ENCODE peak calls at places on chromosomes 7 and 10, in six cellular contexts. M, C, A, I, K and P are unnamed samples.
A peak's percentile ranks its signal among the peaks of the same experiment; 100 is the strongest.

GRCh38 chr10:22325948-22326702 is 5.2 kb downstream of the BMI1 start:
- DNase-seq in I (no peak), C (no peak), M (no peak), A (no peak), K (no peak), P (no peak)

GRCh38 chr10:27447540-27447939 is 56.6 kb upstream of the RAB18 start:
- DNase-seq in A (no peak), C (no peak), K (no peak), M (no peak), I (no peak), P (no peak)

GRCh38 chr7:867406-868188 is 8.8 kb upstream of the GET4 start:
- DNase-seq in C (no peak), A (peak; percentile 89), I (no peak), K (peak; percentile 89), M (no peak), P (no peak)

GRCh38 chr7:35430547-35431153 is 176.8 kb upstream of the TBX20 start:
- DNase-seq in C (peak; percentile 59), K (no peak), M (no peak), I (no peak), A (no peak), P (peak; percentile 61)

GRCh38 chr10:17335065-17335464 is 107.0 kb downstream of the VIM start:
- DNase-seq in C (no peak), A (no peak), M (no peak), K (peak; percentile 59), I (no peak), P (no peak)

GRCh38 chr7:65840446-65840845 is 32.4 kb upstream of the VKORC1L1 start:
- DNase-seq in C (peak; percentile 17), A (no peak), I (no peak), K (no peak), M (no peak), P (no peak)

GRCh38 chr7:20352573-20353304 is 22.0 kb downstream of the ITGB8 start:
- DNase-seq in A (no peak), C (peak; percentile 43), I (no peak), M (no peak), K (peak; percentile 95), P (no peak)

GRCh38 chr7:767941-768729 is 41.1 kb upstream of the PRKAR1B start:
- DNase-seq in M (no peak), I (no peak), C (no peak), K (peak; percentile 69), A (no peak), P (no peak)

GRCh38 chr10:96352027-96352426 is 6.8 kb downstream of the OPALIN start:
- DNase-seq in I (no peak), A (no peak), C (no peak), M (no peak), K (no peak), P (no peak)

GRCh38 chr7:100865971-100866720 is 1.0 kb upstream of the TRIP6 start:
- DNase-seq in K (peak; percentile 67), C (no peak), I (no peak), A (peak; percentile 76), M (no peak), P (no peak)

GRCh38 chr10:76034236-76035009 is 603.0 kb downstream of the LRMDA start:
- DNase-seq in K (no peak), I (no peak), A (no peak), C (no peak), M (no peak), P (no peak)

GRCh38 chr10:28177944-28178637 is 124.8 kb downstream of the MPP7 start:
- DNase-seq in M (no peak), I (no peak), C (no peak), A (no peak), K (peak; percentile 19), P (no peak)

GRCh38 chr10:101444058-101444457 is 90.1 kb downstream of the BTRC start:
- DNase-seq in K (no peak), C (no peak), M (no peak), A (no peak), I (no peak), P (no peak)

GRCh38 chr10:117334075-117334474 is 41.2 kb downstream of the PDZD8 start:
- DNase-seq in C (no peak), M (no peak), A (no peak), I (no peak), K (no peak), P (no peak)

GRCh38 chr7:39353615-39354376 is 212.4 kb upstream of the YAE1 start:
- DNase-seq in A (peak; percentile 43), I (no peak), M (no peak), C (peak; percentile 68), K (peak; percentile 34), P (peak; percentile 59)

GRCh38 chr7:108561047-108561619 is 8.4 kb downstream of the THAP5 start:
- DNase-seq in A (no peak), C (no peak), M (no peak), K (no peak), I (no peak), P (no peak)

GRCh38 chr10:133617196-133617595 is 9.4 kb downstream of the FRG2B start:
- DNase-seq in K (no peak), A (no peak), C (no peak), M (no peak), I (no peak), P (no peak)

GRCh38 chr10:133020193-133020817 is 67.4 kb upstream of the ADGRA1 start:
- DNase-seq in M (no peak), I (no peak), C (no peak), K (no peak), A (peak; percentile 27), P (no peak)

GRCh38 chr10:13528875-13529713 is at the start of gene BEND7:
- DNase-seq in K (peak; percentile 26), M (no peak), I (no peak), A (peak; percentile 56), C (peak; percentile 86), P (no peak)

GRCh38 chr10:114306116-114306973 is 67.3 kb downstream of the VWA2 start:
- DNase-seq in I (no peak), C (peak; percentile 56), A (no peak), K (peak; percentile 99), M (peak; percentile 62), P (no peak)

GRCh38 chr10:17779761-17780160 is 27.8 kb downstream of the TMEM236 start:
- DNase-seq in A (no peak), I (no peak), M (no peak), C (no peak), K (no peak), P (no peak)

GRCh38 chr7:137036768-137037167 is 168.3 kb downstream of the CHRM2 start:
- DNase-seq in M (no peak), K (no peak), C (no peak), A (no peak), I (no peak), P (no peak)

GRCh38 chr7:2014391-2015241 is 218.1 kb downstream of the MAD1L1 start:
- DNase-seq in I (no peak), K (no peak), C (no peak), A (peak; percentile 25), M (peak; percentile 81), P (no peak)

GRCh38 chr7:155947051-155947450 is 134.8 kb upstream of the SHH start:
- DNase-seq in K (no peak), C (no peak), M (no peak), A (no peak), I (no peak), P (no peak)

GRCh38 chr10:13632879-13633437 is 46.2 kb downstream of the PRPF18 start:
- DNase-seq in A (peak; percentile 65), K (no peak), M (no peak), C (no peak), I (no peak), P (no peak)

GRCh38 chr10:63042256-63042655 is 90.9 kb upstream of the NRBF2 start:
- DNase-seq in C (no peak), A (no peak), I (no peak), M (no peak), K (no peak), P (no peak)

GRCh38 chr10:69051710-69052487 is 36.0 kb upstream of the SRGN start:
- DNase-seq in M (no peak), I (no peak), K (no peak), C (peak; percentile 48), A (peak; percentile 54), P (no peak)

GRCh38 chr10:77794256-77795142 is 132.1 kb downstream of the DLG5 start:
- DNase-seq in A (no peak), C (no peak), I (no peak), K (no peak), M (peak; percentile 72), P (no peak)

GRCh38 chr10:10831085-10831484 is 186.6 kb upstream of the CELF2 start:
- DNase-seq in A (peak; percentile 62), M (no peak), K (peak; percentile 20), C (no peak), I (no peak), P (no peak)

GRCh38 chr7:129186749-129187260 is 1.6 kb upstream of the SMO start:
- DNase-seq in I (no peak), M (no peak), A (no peak), C (no peak), K (no peak), P (no peak)

GRCh38 chr7:139294241-139294640 is 46.9 kb upstream of the FMC1 start:
- DNase-seq in C (no peak), K (no peak), I (no peak), M (no peak), A (no peak), P (no peak)

GRCh38 chr10:79022565-79023488 is 45.9 kb upstream of the ZMIZ1 start:
- DNase-seq in K (peak; percentile 58), I (no peak), C (peak; percentile 94), M (peak; percentile 76), A (peak; percentile 79), P (peak; percentile 11)

GRCh38 chr10:80518143-80518806 is 19.4 kb upstream of the SH2D4B start:
- DNase-seq in K (no peak), A (no peak), I (no peak), C (no peak), M (peak; percentile 76), P (no peak)

GRCh38 chr7:97215556-97215955 is 98.1 kb downstream of the SDHAF3 start:
- DNase-seq in K (no peak), C (peak; percentile 18), M (no peak), I (no peak), A (no peak), P (peak; percentile 23)

GRCh38 chr7:4610768-4611467 is 71.2 kb upstream of the FOXK1 start:
- DNase-seq in K (peak; percentile 74), I (peak; percentile 31), A (peak; percentile 39), C (peak; percentile 76), M (peak; percentile 34), P (no peak)

GRCh38 chr10:75932921-75933320 is 501.5 kb downstream of the LRMDA start:
- DNase-seq in K (no peak), M (no peak), A (no peak), C (no peak), I (no peak), P (no peak)

GRCh38 chr7:38950309-38950708 is 27.4 kb upstream of the POU6F2 start:
- DNase-seq in I (no peak), M (no peak), K (no peak), C (no peak), A (no peak), P (no peak)